ENCODE peak calls at places on chromosome 3, in seven cellular contexts. I is HCT116, C is GM12878, H is HepG2, N is K562, G is SK-N-SH, L is H1. V is an unnamed sample.

GRCh38 chr3:29275309-29275708 is 5.6 kb upstream of the RBMS3 start:
- DNase-seq in I (no peak), C (no peak), H (no peak), N (no peak), G (no peak), L (no peak), V (no peak)

GRCh38 chr3:69282191-69282590 is 103.7 kb downstream of the FRMD4B start:
- DNase-seq in I (no peak), C (no peak), H (no peak), N (no peak), G (no peak), L (no peak), V (no peak)

GRCh38 chr3:14849831-14850230 is 31.1 kb downstream of the FGD5 start:
- DNase-seq in I (no peak), C (no peak), H (no peak), N (no peak), G (peak; percentile 87), L (no peak), V (no peak)

GRCh38 chr3:127065561-127066270 is 82.8 kb downstream of the PLXNA1 start:
- DNase-seq in I (no peak), C (no peak), H (no peak), N (no peak), G (no peak), L (no peak), V (no peak)

GRCh38 chr3:186826978-186827857 is 15.3 kb upstream of the ADIPOQ start:
- DNase-seq in I (peak; percentile 49), C (no peak), H (peak; percentile 60), N (peak; percentile 99), G (peak; percentile 99), L (peak; percentile 88), V (peak; percentile 100)

GRCh38 chr3:101784850-101785613 is 6.0 kb downstream of the NXPE3 start:
- DNase-seq in I (no peak), C (no peak), H (no peak), N (no peak), G (no peak), L (no peak), V (no peak)

GRCh38 chr3:71903141-71903540 is 118.2 kb upstream of the PROK2 start:
- DNase-seq in I (no peak), C (no peak), H (no peak), N (no peak), G (no peak), L (no peak), V (no peak)

GRCh38 chr3:21274000-21274671 is 476.9 kb downstream of the ZNF385D start:
- DNase-seq in I (no peak), C (no peak), H (no peak), N (no peak), G (no peak), L (no peak), V (no peak)

GRCh38 chr3:14595561-14595960 is 55.4 kb upstream of the GRIP2 start:
- DNase-seq in I (no peak), C (no peak), H (no peak), N (no peak), G (no peak), L (no peak), V (no peak)

GRCh38 chr3:140128217-140129137 is 193.5 kb downstream of the CLSTN2 start:
- DNase-seq in I (peak; percentile 1), C (no peak), H (peak; percentile 25), N (peak; percentile 36), G (peak; percentile 35), L (peak; percentile 78), V (no peak)

GRCh38 chr3:198028718-198029117 is 68.7 kb downstream of the LMLN start:
- DNase-seq in I (no peak), C (no peak), H (no peak), N (no peak), G (no peak), L (no peak), V (no peak)

GRCh38 chr3:172023915-172024314 is 15.5 kb upstream of the FNDC3B start:
- DNase-seq in I (no peak), C (no peak), H (no peak), N (no peak), G (no peak), L (no peak), V (no peak)

GRCh38 chr3:58570851-58571250 is 6.3 kb downstream of the FAM107A start:
- DNase-seq in I (no peak), C (no peak), H (no peak), N (no peak), G (no peak), L (no peak), V (no peak)

GRCh38 chr3:52200981-52201679 is 3.2 kb downstream of the ALAS1 start:
- DNase-seq in I (no peak), C (no peak), H (no peak), N (no peak), G (no peak), L (no peak), V (no peak)

GRCh38 chr3:184262166-184262926 is 993 bp upstream of the CAMK2N2 start:
- DNase-seq in I (no peak), C (no peak), H (no peak), N (peak; percentile 34), G (peak; percentile 72), L (peak; percentile 58), V (no peak)

GRCh38 chr3:187750513-187751123 is 5.3 kb upstream of the BCL6 start:
- DNase-seq in I (no peak), C (no peak), H (peak; percentile 80), N (no peak), G (no peak), L (no peak), V (no peak)

DNA sequence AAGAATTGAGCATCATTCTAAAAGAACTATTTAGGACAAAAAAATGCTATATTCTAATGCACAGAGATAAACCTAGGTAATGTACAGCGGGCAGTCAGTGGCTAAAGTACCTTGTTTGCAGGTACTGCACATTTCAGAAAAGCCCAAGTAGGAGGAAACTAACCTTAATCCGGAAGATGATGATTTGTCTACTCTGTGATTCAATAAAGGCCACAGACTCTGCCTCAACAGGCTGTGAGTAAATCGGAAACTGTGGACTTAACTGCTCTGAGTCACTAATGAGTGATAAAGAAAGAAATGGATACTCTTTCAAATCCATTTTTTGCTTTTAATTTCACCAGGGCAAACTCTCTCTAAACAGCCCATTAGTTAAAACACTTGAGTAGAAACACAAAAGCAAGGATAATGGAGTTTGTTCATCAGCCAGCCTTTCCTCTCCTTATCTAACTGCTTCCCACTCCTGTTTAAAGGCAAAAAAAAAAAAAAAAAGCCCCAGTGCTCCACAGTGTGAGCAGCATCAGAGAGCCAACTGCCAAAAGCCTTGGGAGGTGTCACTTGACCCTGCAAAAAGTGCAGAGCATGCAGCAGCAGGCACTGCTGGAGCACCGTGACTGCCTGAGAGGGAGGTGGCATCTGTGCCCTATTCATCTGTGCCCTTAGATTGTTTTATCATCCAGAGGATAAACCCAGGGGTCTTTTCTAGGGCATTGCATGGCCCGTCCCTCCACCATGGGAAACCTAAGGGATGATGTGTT is 187.7 kb downstream of the SATB1 start:
- DNase-seq in I (peak; percentile 13), C (no peak), H (no peak), N (no peak), G (no peak), L (no peak), V (no peak)
- TF ChIP-seq JUND in I (peak; percentile 50), C (no peak), H (no peak), N (no peak), G (peak; percentile 64), L (no peak), V (no peak)

GRCh38 chr3:146590521-146590920 is 14.6 kb downstream of the PLSCR5 start:
- DNase-seq in I (no peak), C (no peak), H (no peak), N (no peak), G (no peak), L (no peak), V (no peak)

GRCh38 chr3:146593776-146594175 is 11.4 kb downstream of the PLSCR5 start:
- DNase-seq in I (no peak), C (no peak), H (no peak), N (no peak), G (no peak), L (no peak), V (no peak)

GRCh38 chr3:146589899-146590508 is 15.1 kb downstream of the PLSCR5 start:
- DNase-seq in I (peak; percentile 27), C (no peak), H (peak; percentile 52), N (peak; percentile 13), G (peak; percentile 12), L (no peak), V (peak; percentile 72)

GRCh38 chr3:146598486-146598885 is 6.7 kb downstream of the PLSCR5 start:
- DNase-seq in I (no peak), C (no peak), H (no peak), N (no peak), G (no peak), L (no peak), V (no peak)

GRCh38 chr3:146594843-146595482 is 10.2 kb downstream of the PLSCR5 start:
- DNase-seq in I (peak; percentile 16), C (no peak), H (peak; percentile 12), N (no peak), G (no peak), L (no peak), V (peak; percentile 40)
- TF ChIP-seq JUND in I (no peak), C (no peak), H (no peak), N (no peak), G (no peak), L (no peak), V (no peak)

DNA sequence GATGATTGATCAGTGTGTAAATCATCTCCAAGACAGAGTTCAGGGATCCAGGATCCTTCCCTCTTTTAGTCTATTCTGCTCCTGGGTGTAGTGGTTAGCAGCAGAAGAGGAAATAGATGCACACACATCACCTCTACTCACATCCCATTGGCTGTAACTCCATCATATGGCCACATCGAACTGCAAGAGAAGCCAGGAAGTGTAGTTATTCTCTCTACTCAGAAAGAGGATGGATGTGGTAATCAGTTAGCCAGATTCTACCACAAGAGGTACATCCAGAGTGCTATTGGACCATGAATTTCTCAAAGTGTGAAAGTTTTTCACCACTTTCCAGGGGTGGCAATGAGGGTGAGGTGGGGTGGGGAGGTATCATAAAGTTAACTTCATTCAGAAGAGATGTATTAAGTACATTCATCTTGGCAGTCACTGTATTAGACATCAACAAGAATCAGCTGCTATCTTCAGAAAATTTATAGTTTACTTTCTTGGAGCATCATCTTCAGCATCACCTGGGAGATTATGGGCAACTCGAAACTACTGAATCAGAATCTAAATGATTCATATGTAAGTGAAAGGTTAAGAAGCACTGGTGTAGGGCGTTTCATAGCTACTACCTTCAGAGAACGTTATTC is 60.6 kb upstream of the GAP43 start:
- DNase-seq in I (no peak), C (no peak), H (no peak), N (no peak), G (no peak), L (no peak), V (no peak)
- TF ChIP-seq JUND in I (no peak), C (no peak), H (no peak), N (no peak), G (no peak), L (no peak), V (no peak)

GRCh38 chr3:42756681-42757213 is 16.3 kb downstream of the CCDC13 start:
- DNase-seq in I (no peak), C (no peak), H (no peak), N (no peak), G (no peak), L (peak; percentile 26), V (no peak)

GRCh38 chr3:42758126-42758525 is 14.9 kb downstream of the CCDC13 start:
- DNase-seq in I (no peak), C (no peak), H (no peak), N (no peak), G (no peak), L (no peak), V (no peak)

GRCh38 chr3:42753757-42754156 is 19.3 kb downstream of the CCDC13 start:
- DNase-seq in I (no peak), C (no peak), H (no peak), N (no peak), G (no peak), L (peak; percentile 17), V (no peak)

GRCh38 chr3:42752961-42753360 is 20.1 kb downstream of the CCDC13 start:
- DNase-seq in I (no peak), C (no peak), H (no peak), N (no peak), G (no peak), L (no peak), V (no peak)

GRCh38 chr3:42755681-42756578 is 17.1 kb downstream of the CCDC13 start:
- DNase-seq in I (no peak), C (no peak), H (peak; percentile 91), N (peak; percentile 45), G (peak; percentile 59), L (peak; percentile 52), V (no peak)
- TF ChIP-seq JUND in I (no peak), C (no peak), H (no peak), N (no peak), G (no peak), L (no peak), V (no peak)